ENCODE peak calls at places on chromosome X, in nine cellular contexts. One of them, this sample, is unnamed.

GRCh38 chrX:39857780-39858179 is 240.0 kb downstream of the BCOR start:
- DNase-seq in activated CD4-positive, alpha-beta T cell treated with anti-CD3 and anti-CD28 coated beads for 1 hour: no peak
- DNase-seq in naive thymus-derived CD8-positive, alpha-beta T cell: no peak
- DNase-seq in tibial nerve: no peak
- DNase-seq in fibroblast of lung: no peak
- DNase-seq in left ventricle myocardium inferior: no peak
- DNase-seq in endothelial cell: no peak
- DNase-seq in activated gamma-delta T cell treated with Interleukin-2 at 50 U/mL for 16 hours: peak; percentile 14
- DNase-seq in HCEC 1CT: no peak
- DNase-seq in this sample: no peak

GRCh38 chrX:13398073-13398823 is 78.4 kb upstream of the ATXN3L start:
- DNase-seq in fibroblast of lung: peak; percentile 100
- DNase-seq in activated CD4-positive, alpha-beta T cell treated with anti-CD3 and anti-CD28 coated beads for 1 hour: no peak
- DNase-seq in left ventricle myocardium inferior: no peak
- DNase-seq in activated gamma-delta T cell treated with Interleukin-2 at 50 U/mL for 16 hours: no peak
- DNase-seq in endothelial cell: no peak
- DNase-seq in tibial nerve: no peak
- DNase-seq in HCEC 1CT: peak; percentile 97
- DNase-seq in naive thymus-derived CD8-positive, alpha-beta T cell: no peak
- DNase-seq in this sample: peak; percentile 96

GRCh38 chrX:78237127-78237526 is 90.3 kb downstream of the CYSLTR1 start:
- DNase-seq in tibial nerve: no peak
- DNase-seq in activated gamma-delta T cell treated with Interleukin-2 at 50 U/mL for 16 hours: no peak
- DNase-seq in naive thymus-derived CD8-positive, alpha-beta T cell: no peak
- DNase-seq in fibroblast of lung: no peak
- DNase-seq in left ventricle myocardium inferior: no peak
- DNase-seq in endothelial cell: no peak
- DNase-seq in HCEC 1CT: no peak
- DNase-seq in activated CD4-positive, alpha-beta T cell treated with anti-CD3 and anti-CD28 coated beads for 1 hour: no peak
- DNase-seq in this sample: no peak

GRCh38 chrX:39017716-39018115 is 216.5 kb downstream of the MID1IP1 start:
- DNase-seq in activated CD4-positive, alpha-beta T cell treated with anti-CD3 and anti-CD28 coated beads for 1 hour: no peak
- DNase-seq in HCEC 1CT: no peak
- DNase-seq in fibroblast of lung: no peak
- DNase-seq in left ventricle myocardium inferior: no peak
- DNase-seq in tibial nerve: no peak
- DNase-seq in naive thymus-derived CD8-positive, alpha-beta T cell: no peak
- DNase-seq in activated gamma-delta T cell treated with Interleukin-2 at 50 U/mL for 16 hours: no peak
- DNase-seq in endothelial cell: no peak
- DNase-seq in this sample: no peak

GRCh38 chrX:149512225-149512885 is 7.2 kb upstream of the IDS start:
- DNase-seq in HCEC 1CT: peak; percentile 17
- DNase-seq in activated gamma-delta T cell treated with Interleukin-2 at 50 U/mL for 16 hours: peak; percentile 54
- DNase-seq in left ventricle myocardium inferior: peak; percentile 35
- DNase-seq in tibial nerve: no peak
- DNase-seq in endothelial cell: peak; percentile 56
- DNase-seq in fibroblast of lung: peak; percentile 23
- DNase-seq in naive thymus-derived CD8-positive, alpha-beta T cell: peak; percentile 62
- DNase-seq in activated CD4-positive, alpha-beta T cell treated with anti-CD3 and anti-CD28 coated beads for 1 hour: no peak
- DNase-seq in this sample: peak; percentile 50

GRCh38 chrX:6307156-6307555 is 78.5 kb upstream of the NLGN4X start:
- DNase-seq in endothelial cell: no peak
- DNase-seq in activated gamma-delta T cell treated with Interleukin-2 at 50 U/mL for 16 hours: no peak
- DNase-seq in HCEC 1CT: no peak
- DNase-seq in fibroblast of lung: no peak
- DNase-seq in naive thymus-derived CD8-positive, alpha-beta T cell: no peak
- DNase-seq in activated CD4-positive, alpha-beta T cell treated with anti-CD3 and anti-CD28 coated beads for 1 hour: no peak
- DNase-seq in left ventricle myocardium inferior: no peak
- DNase-seq in tibial nerve: no peak
- DNase-seq in this sample: no peak

GRCh38 chrX:68196939-68197791 is 236.1 kb downstream of the OPHN1 start:
- DNase-seq in naive thymus-derived CD8-positive, alpha-beta T cell: no peak
- DNase-seq in activated CD4-positive, alpha-beta T cell treated with anti-CD3 and anti-CD28 coated beads for 1 hour: no peak
- DNase-seq in tibial nerve: no peak
- DNase-seq in fibroblast of lung: peak; percentile 41
- DNase-seq in activated gamma-delta T cell treated with Interleukin-2 at 50 U/mL for 16 hours: peak; percentile 9
- DNase-seq in HCEC 1CT: peak; percentile 5
- DNase-seq in endothelial cell: peak; percentile 28
- DNase-seq in left ventricle myocardium inferior: no peak
- DNase-seq in this sample: peak; percentile 71

GRCh38 chrX:34119122-34119521 is 13.0 kb downstream of the FAM47A start:
- DNase-seq in tibial nerve: no peak
- DNase-seq in HCEC 1CT: no peak
- DNase-seq in fibroblast of lung: no peak
- DNase-seq in activated CD4-positive, alpha-beta T cell treated with anti-CD3 and anti-CD28 coated beads for 1 hour: no peak
- DNase-seq in left ventricle myocardium inferior: no peak
- DNase-seq in endothelial cell: no peak
- DNase-seq in naive thymus-derived CD8-positive, alpha-beta T cell: no peak
- DNase-seq in activated gamma-delta T cell treated with Interleukin-2 at 50 U/mL for 16 hours: no peak
- DNase-seq in this sample: no peak

GRCh38 chrX:100449696-100450606 is 39.9 kb upstream of the PCDH19 start:
- DNase-seq in tibial nerve: no peak
- DNase-seq in activated gamma-delta T cell treated with Interleukin-2 at 50 U/mL for 16 hours: no peak
- DNase-seq in HCEC 1CT: no peak
- DNase-seq in left ventricle myocardium inferior: peak; percentile 21
- DNase-seq in naive thymus-derived CD8-positive, alpha-beta T cell: no peak
- DNase-seq in endothelial cell: peak; percentile 3
- DNase-seq in fibroblast of lung: no peak
- DNase-seq in activated CD4-positive, alpha-beta T cell treated with anti-CD3 and anti-CD28 coated beads for 1 hour: no peak
- DNase-seq in this sample: no peak

GRCh38 chrX:118459494-118459893 is 36.1 kb upstream of the DOCK11 start:
- DNase-seq in activated gamma-delta T cell treated with Interleukin-2 at 50 U/mL for 16 hours: no peak
- DNase-seq in tibial nerve: no peak
- DNase-seq in naive thymus-derived CD8-positive, alpha-beta T cell: peak; percentile 20
- DNase-seq in activated CD4-positive, alpha-beta T cell treated with anti-CD3 and anti-CD28 coated beads for 1 hour: no peak
- DNase-seq in fibroblast of lung: peak; percentile 31
- DNase-seq in HCEC 1CT: peak; percentile 27
- DNase-seq in endothelial cell: peak; percentile 4
- DNase-seq in left ventricle myocardium inferior: no peak
- DNase-seq in this sample: peak; percentile 38

GRCh38 chrX:261167-261857 is 19.9 kb upstream of the PLCXD1 start:
- DNase-seq in naive thymus-derived CD8-positive, alpha-beta T cell: no peak
- DNase-seq in HCEC 1CT: no peak
- DNase-seq in fibroblast of lung: peak; percentile 46
- DNase-seq in left ventricle myocardium inferior: no peak
- DNase-seq in endothelial cell: no peak
- DNase-seq in activated CD4-positive, alpha-beta T cell treated with anti-CD3 and anti-CD28 coated beads for 1 hour: no peak
- DNase-seq in tibial nerve: no peak
- DNase-seq in activated gamma-delta T cell treated with Interleukin-2 at 50 U/mL for 16 hours: no peak
- DNase-seq in this sample: no peak

GRCh38 chrX:85084770-85085393 is 81.2 kb downstream of the APOOL start:
- DNase-seq in fibroblast of lung: peak; percentile 25
- DNase-seq in activated gamma-delta T cell treated with Interleukin-2 at 50 U/mL for 16 hours: peak; percentile 8
- DNase-seq in HCEC 1CT: peak; percentile 34
- DNase-seq in naive thymus-derived CD8-positive, alpha-beta T cell: no peak
- DNase-seq in activated CD4-positive, alpha-beta T cell treated with anti-CD3 and anti-CD28 coated beads for 1 hour: no peak
- DNase-seq in left ventricle myocardium inferior: no peak
- DNase-seq in endothelial cell: peak; percentile 5
- DNase-seq in tibial nerve: no peak
- DNase-seq in this sample: peak; percentile 56

GRCh38 chrX:135009057-135009605 is 13.2 kb downstream of the RTL8B start:
- DNase-seq in left ventricle myocardium inferior: no peak
- DNase-seq in HCEC 1CT: no peak
- DNase-seq in endothelial cell: no peak
- DNase-seq in activated CD4-positive, alpha-beta T cell treated with anti-CD3 and anti-CD28 coated beads for 1 hour: no peak
- DNase-seq in tibial nerve: no peak
- DNase-seq in naive thymus-derived CD8-positive, alpha-beta T cell: no peak
- DNase-seq in activated gamma-delta T cell treated with Interleukin-2 at 50 U/mL for 16 hours: no peak
- DNase-seq in fibroblast of lung: no peak
- DNase-seq in this sample: no peak

GRCh38 chrX:132382068-132382467 is 106.8 kb downstream of the MBNL3 start:
- DNase-seq in HCEC 1CT: no peak
- DNase-seq in activated gamma-delta T cell treated with Interleukin-2 at 50 U/mL for 16 hours: no peak
- DNase-seq in naive thymus-derived CD8-positive, alpha-beta T cell: no peak
- DNase-seq in endothelial cell: no peak
- DNase-seq in tibial nerve: no peak
- DNase-seq in fibroblast of lung: no peak
- DNase-seq in activated CD4-positive, alpha-beta T cell treated with anti-CD3 and anti-CD28 coated beads for 1 hour: no peak
- DNase-seq in left ventricle myocardium inferior: no peak
- DNase-seq in this sample: no peak

GRCh38 chrX:41429592-41429991 is 17.6 kb upstream of the NYX start:
- DNase-seq in tibial nerve: no peak
- DNase-seq in left ventricle myocardium inferior: no peak
- DNase-seq in HCEC 1CT: no peak
- DNase-seq in naive thymus-derived CD8-positive, alpha-beta T cell: no peak
- DNase-seq in activated CD4-positive, alpha-beta T cell treated with anti-CD3 and anti-CD28 coated beads for 1 hour: no peak
- DNase-seq in activated gamma-delta T cell treated with Interleukin-2 at 50 U/mL for 16 hours: no peak
- DNase-seq in endothelial cell: no peak
- DNase-seq in fibroblast of lung: no peak
- DNase-seq in this sample: no peak

GRCh38 chrX:130171446-130172126 is at the start of gene RAB33A:
- DNase-seq in tibial nerve: no peak
- DNase-seq in naive thymus-derived CD8-positive, alpha-beta T cell: peak; percentile 49
- DNase-seq in left ventricle myocardium inferior: peak; percentile 18
- DNase-seq in activated gamma-delta T cell treated with Interleukin-2 at 50 U/mL for 16 hours: peak; percentile 23
- DNase-seq in HCEC 1CT: no peak
- DNase-seq in endothelial cell: peak; percentile 29
- DNase-seq in activated CD4-positive, alpha-beta T cell treated with anti-CD3 and anti-CD28 coated beads for 1 hour: peak; percentile 18
- DNase-seq in fibroblast of lung: peak; percentile 28
- DNase-seq in this sample: no peak

GRCh38 chrX:10071451-10072163 is 85.2 kb upstream of the CLCN4 start:
- DNase-seq in left ventricle myocardium inferior: no peak
- DNase-seq in activated gamma-delta T cell treated with Interleukin-2 at 50 U/mL for 16 hours: no peak
- DNase-seq in activated CD4-positive, alpha-beta T cell treated with anti-CD3 and anti-CD28 coated beads for 1 hour: no peak
- DNase-seq in naive thymus-derived CD8-positive, alpha-beta T cell: no peak
- DNase-seq in tibial nerve: no peak
- DNase-seq in HCEC 1CT: no peak
- DNase-seq in fibroblast of lung: no peak
- DNase-seq in endothelial cell: no peak
- DNase-seq in this sample: peak; percentile 30

GRCh38 chrX:55867254-55867653 is 149.7 kb downstream of the RRAGB start:
- DNase-seq in tibial nerve: no peak
- DNase-seq in activated gamma-delta T cell treated with Interleukin-2 at 50 U/mL for 16 hours: no peak
- DNase-seq in naive thymus-derived CD8-positive, alpha-beta T cell: no peak
- DNase-seq in fibroblast of lung: peak; percentile 4
- DNase-seq in endothelial cell: no peak
- DNase-seq in activated CD4-positive, alpha-beta T cell treated with anti-CD3 and anti-CD28 coated beads for 1 hour: no peak
- DNase-seq in HCEC 1CT: no peak
- DNase-seq in left ventricle myocardium inferior: no peak
- DNase-seq in this sample: no peak

GRCh38 chrX:12319955-12320354 is 181.7 kb downstream of the FRMPD4 start:
- DNase-seq in fibroblast of lung: no peak
- DNase-seq in activated CD4-positive, alpha-beta T cell treated with anti-CD3 and anti-CD28 coated beads for 1 hour: no peak
- DNase-seq in activated gamma-delta T cell treated with Interleukin-2 at 50 U/mL for 16 hours: no peak
- DNase-seq in naive thymus-derived CD8-positive, alpha-beta T cell: no peak
- DNase-seq in HCEC 1CT: no peak
- DNase-seq in endothelial cell: no peak
- DNase-seq in tibial nerve: no peak
- DNase-seq in left ventricle myocardium inferior: no peak
- DNase-seq in this sample: no peak

GRCh38 chrX:475926-476723 is 89.4 kb upstream of the PPP2R3B start:
- DNase-seq in naive thymus-derived CD8-positive, alpha-beta T cell: no peak
- DNase-seq in left ventricle myocardium inferior: no peak
- DNase-seq in fibroblast of lung: no peak
- DNase-seq in tibial nerve: no peak
- DNase-seq in activated gamma-delta T cell treated with Interleukin-2 at 50 U/mL for 16 hours: no peak
- DNase-seq in activated CD4-positive, alpha-beta T cell treated with anti-CD3 and anti-CD28 coated beads for 1 hour: no peak
- DNase-seq in endothelial cell: no peak
- DNase-seq in HCEC 1CT: no peak
- DNase-seq in this sample: no peak

GRCh38 chrX:107775000-107775733 is 420 bp downstream of the TSC22D3 start:
- DNase-seq in activated CD4-positive, alpha-beta T cell treated with anti-CD3 and anti-CD28 coated beads for 1 hour: no peak
- DNase-seq in naive thymus-derived CD8-positive, alpha-beta T cell: no peak
- DNase-seq in tibial nerve: no peak
- DNase-seq in left ventricle myocardium inferior: no peak
- DNase-seq in fibroblast of lung: no peak
- DNase-seq in endothelial cell: peak; percentile 12
- DNase-seq in HCEC 1CT: no peak
- DNase-seq in activated gamma-delta T cell treated with Interleukin-2 at 50 U/mL for 16 hours: peak; percentile 6
- DNase-seq in this sample: no peak

GRCh38 chrX:3244955-3245354 is 101.5 kb downstream of the MXRA5 start:
- DNase-seq in activated CD4-positive, alpha-beta T cell treated with anti-CD3 and anti-CD28 coated beads for 1 hour: no peak
- DNase-seq in activated gamma-delta T cell treated with Interleukin-2 at 50 U/mL for 16 hours: no peak
- DNase-seq in fibroblast of lung: no peak
- DNase-seq in HCEC 1CT: peak; percentile 4
- DNase-seq in endothelial cell: no peak
- DNase-seq in tibial nerve: no peak
- DNase-seq in left ventricle myocardium inferior: no peak
- DNase-seq in naive thymus-derived CD8-positive, alpha-beta T cell: no peak
- DNase-seq in this sample: peak; percentile 6

GRCh38 chrX:17674611-17675010 is 62.7 kb upstream of the SCML1 start:
- DNase-seq in left ventricle myocardium inferior: no peak
- DNase-seq in fibroblast of lung: peak; percentile 22
- DNase-seq in HCEC 1CT: no peak
- DNase-seq in activated CD4-positive, alpha-beta T cell treated with anti-CD3 and anti-CD28 coated beads for 1 hour: no peak
- DNase-seq in endothelial cell: no peak
- DNase-seq in activated gamma-delta T cell treated with Interleukin-2 at 50 U/mL for 16 hours: no peak
- DNase-seq in tibial nerve: no peak
- DNase-seq in naive thymus-derived CD8-positive, alpha-beta T cell: no peak
- DNase-seq in this sample: no peak

GRCh38 chrX:154720067-154720466 is 30.8 kb downstream of the GAB3 start:
- DNase-seq in activated gamma-delta T cell treated with Interleukin-2 at 50 U/mL for 16 hours: no peak
- DNase-seq in naive thymus-derived CD8-positive, alpha-beta T cell: no peak
- DNase-seq in tibial nerve: no peak
- DNase-seq in endothelial cell: no peak
- DNase-seq in left ventricle myocardium inferior: no peak
- DNase-seq in activated CD4-positive, alpha-beta T cell treated with anti-CD3 and anti-CD28 coated beads for 1 hour: no peak
- DNase-seq in HCEC 1CT: no peak
- DNase-seq in fibroblast of lung: no peak
- DNase-seq in this sample: no peak

GRCh38 chrX:50903387-50904027 is 7.0 kb upstream of the BMP15 start:
- DNase-seq in endothelial cell: peak; percentile 33
- DNase-seq in left ventricle myocardium inferior: no peak
- DNase-seq in HCEC 1CT: no peak
- DNase-seq in tibial nerve: no peak
- DNase-seq in activated CD4-positive, alpha-beta T cell treated with anti-CD3 and anti-CD28 coated beads for 1 hour: no peak
- DNase-seq in naive thymus-derived CD8-positive, alpha-beta T cell: no peak
- DNase-seq in fibroblast of lung: peak; percentile 30
- DNase-seq in activated gamma-delta T cell treated with Interleukin-2 at 50 U/mL for 16 hours: no peak
- DNase-seq in this sample: peak; percentile 52

GRCh38 chrX:135477576-135477975 is 42.9 kb upstream of the INTS6L start:
- DNase-seq in left ventricle myocardium inferior: peak; percentile 60
- DNase-seq in fibroblast of lung: peak; percentile 63
- DNase-seq in endothelial cell: peak; percentile 51
- DNase-seq in naive thymus-derived CD8-positive, alpha-beta T cell: peak; percentile 32
- DNase-seq in activated CD4-positive, alpha-beta T cell treated with anti-CD3 and anti-CD28 coated beads for 1 hour: no peak
- DNase-seq in tibial nerve: peak; percentile 13
- DNase-seq in HCEC 1CT: peak; percentile 36
- DNase-seq in activated gamma-delta T cell treated with Interleukin-2 at 50 U/mL for 16 hours: peak; percentile 25
- DNase-seq in this sample: peak; percentile 18

GRCh38 chrX:134682081-134682480 is 23.8 kb upstream of the PLAC1 start:
- DNase-seq in activated CD4-positive, alpha-beta T cell treated with anti-CD3 and anti-CD28 coated beads for 1 hour: no peak
- DNase-seq in fibroblast of lung: no peak
- DNase-seq in HCEC 1CT: peak; percentile 38
- DNase-seq in endothelial cell: no peak
- DNase-seq in tibial nerve: no peak
- DNase-seq in left ventricle myocardium inferior: no peak
- DNase-seq in naive thymus-derived CD8-positive, alpha-beta T cell: no peak
- DNase-seq in activated gamma-delta T cell treated with Interleukin-2 at 50 U/mL for 16 hours: no peak
- DNase-seq in this sample: peak; percentile 36

GRCh38 chrX:19440713-19441112 is 74.6 kb downstream of the MAP3K15 start:
- DNase-seq in tibial nerve: no peak
- DNase-seq in activated CD4-positive, alpha-beta T cell treated with anti-CD3 and anti-CD28 coated beads for 1 hour: no peak
- DNase-seq in activated gamma-delta T cell treated with Interleukin-2 at 50 U/mL for 16 hours: no peak
- DNase-seq in naive thymus-derived CD8-positive, alpha-beta T cell: no peak
- DNase-seq in fibroblast of lung: peak; percentile 47
- DNase-seq in left ventricle myocardium inferior: no peak
- DNase-seq in HCEC 1CT: peak; percentile 3
- DNase-seq in endothelial cell: no peak
- DNase-seq in this sample: peak; percentile 4

GRCh38 chrX:97668126-97668525 is 784.4 kb downstream of the RPA4 start:
- DNase-seq in left ventricle myocardium inferior: no peak
- DNase-seq in naive thymus-derived CD8-positive, alpha-beta T cell: no peak
- DNase-seq in fibroblast of lung: no peak
- DNase-seq in activated gamma-delta T cell treated with Interleukin-2 at 50 U/mL for 16 hours: no peak
- DNase-seq in tibial nerve: no peak
- DNase-seq in HCEC 1CT: no peak
- DNase-seq in activated CD4-positive, alpha-beta T cell treated with anti-CD3 and anti-CD28 coated beads for 1 hour: no peak
- DNase-seq in endothelial cell: no peak
- DNase-seq in this sample: no peak

GRCh38 chrX:154021131-154021611 is 1.5 kb upstream of the IRAK1 start:
- DNase-seq in activated CD4-positive, alpha-beta T cell treated with anti-CD3 and anti-CD28 coated beads for 1 hour: no peak
- DNase-seq in naive thymus-derived CD8-positive, alpha-beta T cell: no peak
- DNase-seq in left ventricle myocardium inferior: no peak
- DNase-seq in fibroblast of lung: peak; percentile 72
- DNase-seq in activated gamma-delta T cell treated with Interleukin-2 at 50 U/mL for 16 hours: no peak
- DNase-seq in tibial nerve: no peak
- DNase-seq in HCEC 1CT: peak; percentile 38
- DNase-seq in endothelial cell: no peak
- DNase-seq in this sample: peak; percentile 66

GRCh38 chrX:129665916-129666644 is 11.3 kb upstream of the APLN start:
- DNase-seq in naive thymus-derived CD8-positive, alpha-beta T cell: no peak
- DNase-seq in endothelial cell: no peak
- DNase-seq in activated gamma-delta T cell treated with Interleukin-2 at 50 U/mL for 16 hours: no peak
- DNase-seq in HCEC 1CT: peak; percentile 76
- DNase-seq in left ventricle myocardium inferior: no peak
- DNase-seq in tibial nerve: no peak
- DNase-seq in fibroblast of lung: peak; percentile 83
- DNase-seq in activated CD4-positive, alpha-beta T cell treated with anti-CD3 and anti-CD28 coated beads for 1 hour: no peak
- DNase-seq in this sample: peak; percentile 86

This sample was measured in AG08395.